ENCODE peak calls at places on chromosome 15, in eight cellular contexts. O, I, Z, X, P, K, L and D are unnamed samples.
A peak's percentile ranks its signal among the peaks of the same experiment; 100 is the strongest.

GRCh38 chr15:51706347-51706746 is 25.0 kb downstream of the SCG3 start:
- DNase-seq in O (no peak), I (no peak), Z (no peak), X (no peak), P (no peak), K (no peak), L (no peak), D (no peak)

GRCh38 chr15:81749667-81750360 is 296.0 kb downstream of the MEX3B start:
- DNase-seq in O (no peak), I (peak; percentile 20), Z (no peak), X (peak; percentile 22), P (no peak), K (no peak), L (no peak), D (no peak)

GRCh38 chr15:100763764-100764750 is 115.6 kb upstream of the ALDH1A3 start:
- DNase-seq in O (no peak), I (no peak), Z (no peak), X (no peak), P (peak; percentile 5), K (no peak), L (no peak), D (no peak)

GRCh38 chr15:34993877-34994276 is 5.8 kb upstream of the ZNF770 start:
- DNase-seq in O (no peak), I (no peak), Z (no peak), X (no peak), P (no peak), K (no peak), L (no peak), D (no peak)

GRCh38 chr15:52171386-52171785 is 19.8 kb downstream of the GNB5 start:
- DNase-seq in O (no peak), I (no peak), Z (no peak), X (no peak), P (no peak), K (peak; percentile 24), L (no peak), D (peak; percentile 37)

GRCh38 chr15:75091814-75092213 is 68.4 kb downstream of the PPCDC start:
- DNase-seq in O (no peak), I (no peak), Z (no peak), X (no peak), P (no peak), K (no peak), L (no peak), D (peak; percentile 24)

GRCh38 chr15:55403531-55403930 is 4.6 kb downstream of the CCPG1 start:
- DNase-seq in O (no peak), I (no peak), Z (no peak), X (no peak), P (no peak), K (peak; percentile 49), L (no peak), D (peak; percentile 67)

GRCh38 chr15:63501256-63502089 is 2.9 kb upstream of the USP3 start:
- DNase-seq in O (peak; percentile 60), I (peak; percentile 85), Z (peak; percentile 16), X (peak; percentile 90), P (peak; percentile 36), K (peak; percentile 97), L (no peak), D (peak; percentile 94)

GRCh38 chr15:93861413-93861812 is 369.9 kb upstream of the MCTP2 start:
- DNase-seq in O (no peak), I (no peak), Z (no peak), X (no peak), P (no peak), K (no peak), L (no peak), D (no peak)

GRCh38 chr15:91844928-91845327 is 8.6 kb upstream of the SLCO3A1 start:
- DNase-seq in O (no peak), I (no peak), Z (no peak), X (no peak), P (no peak), K (no peak), L (no peak), D (no peak)

GRCh38 chr15:82950746-82951370 is 1.7 kb downstream of the HOMER2 start:
- DNase-seq in O (no peak), I (no peak), Z (no peak), X (no peak), P (no peak), K (no peak), L (no peak), D (no peak)

GRCh38 chr15:90106522-90107117 is 4.4 kb upstream of the IDH2 start:
- DNase-seq in O (no peak), I (peak; percentile 77), Z (no peak), X (peak; percentile 61), P (no peak), K (peak; percentile 45), L (peak; percentile 92), D (peak; percentile 42)

GRCh38 chr15:79170256-79170664 is 79.7 kb upstream of the RASGRF1 start:
- DNase-seq in O (no peak), I (peak; percentile 25), Z (no peak), X (peak; percentile 55), P (no peak), K (no peak), L (no peak), D (no peak)

GRCh38 chr15:59296181-59296617 is 76.5 kb downstream of the MYO1E start:
- DNase-seq in O (no peak), I (no peak), Z (no peak), X (no peak), P (no peak), K (peak; percentile 86), L (no peak), D (peak; percentile 94)

GRCh38 chr15:55552926-55553325 is 35.2 kb downstream of the PYGO1 start:
- DNase-seq in O (peak; percentile 3), I (peak; percentile 26), Z (no peak), X (peak; percentile 42), P (peak; percentile 16), K (peak; percentile 83), L (no peak), D (peak; percentile 85)

GRCh38 chr15:91258436-91258779 is 158.4 kb downstream of the SV2B start:
- DNase-seq in O (no peak), I (no peak), Z (peak; percentile 43), X (no peak), P (peak; percentile 18), K (no peak), L (no peak), D (no peak)

GRCh38 chr15:101522091-101522490 is 32.6 kb upstream of the PCSK6 start:
- DNase-seq in O (no peak), I (no peak), Z (no peak), X (no peak), P (no peak), K (no peak), L (no peak), D (no peak)

GRCh38 chr15:35362195-35362829 is 183.7 kb downstream of the DPH6 start:
- DNase-seq in O (no peak), I (no peak), Z (no peak), X (no peak), P (no peak), K (peak; percentile 62), L (no peak), D (peak; percentile 73)

GRCh38 chr15:42332331-42332730 is 27.0 kb upstream of the CAPN3 start:
- DNase-seq in O (no peak), I (no peak), Z (no peak), X (no peak), P (no peak), K (peak; percentile 82), L (no peak), D (no peak)

GRCh38 chr15:80185152-80185551 is 32.4 kb downstream of the FAH start:
- DNase-seq in O (no peak), I (no peak), Z (no peak), X (no peak), P (no peak), K (no peak), L (no peak), D (no peak)

GRCh38 chr15:56077071-56077470 is 83.7 kb upstream of the NEDD4 start:
- DNase-seq in O (no peak), I (no peak), Z (no peak), X (no peak), P (no peak), K (no peak), L (no peak), D (no peak)